ENCODE peak calls at places on chromosomes 7 and 10, in five cellular contexts. N, H, Y, S and Z are unnamed samples.

GRCh38 chr10:13659887-13660544 is 73.3 kb downstream of the PRPF18 start:
- DNase-seq in Y (peak), N (peak), H (peak), S (peak), Z (peak)

GRCh38 chr10:112875474-112876267 is 74.4 kb upstream of the TCF7L2 start:
- DNase-seq in Y (peak), S (peak), N (no peak), H (no peak), Z (peak)

GRCh38 chr7:156897673-156898072 is 4.7 kb upstream of the LMBR1 start:
- DNase-seq in Y (no peak), H (no peak), N (no peak), S (peak), Z (no peak)

GRCh38 chr10:60573342-60573741 is 183.7 kb upstream of the ANK3 start:
- DNase-seq in H (peak), Y (no peak), S (no peak), N (no peak), Z (peak)

GRCh38 chr7:101701153-101701794 is 72.2 kb upstream of the MYL10 start:
- DNase-seq in H (no peak), Y (no peak), S (no peak), N (no peak), Z (no peak)

GRCh38 chr7:149690688-149691446 is 82.5 kb downstream of the ZNF467 start:
- DNase-seq in Y (peak), H (no peak), N (peak), S (peak), Z (peak)

GRCh38 chr10:104277785-104278184 is 8.8 kb downstream of the GSTO2 start:
- DNase-seq in N (no peak), S (no peak), H (no peak), Y (no peak), Z (no peak)

GRCh38 chr7:74289660-74290589 is 718 bp downstream of the CLIP2 start:
- DNase-seq in Y (no peak), H (no peak), N (no peak), S (no peak), Z (no peak)

GRCh38 chr10:26048756-26049155 is 114.7 kb downstream of the MYO3A start:
- DNase-seq in S (no peak), H (no peak), N (no peak), Y (peak), Z (no peak)

GRCh38 chr10:71068811-71069411 is 143.5 kb upstream of the UNC5B start:
- DNase-seq in S (peak), H (no peak), N (no peak), Y (no peak), Z (peak)

GRCh38 chr10:6878067-6878412 is 298.0 kb upstream of the PRKCQ start:
- DNase-seq in H (no peak), Y (no peak), S (no peak), N (peak), Z (no peak)

GRCh38 chr10:77715081-77715480 is 77.5 kb upstream of the KCNMA1 start:
- DNase-seq in N (no peak), Y (peak), H (no peak), S (no peak), Z (no peak)

GRCh38 chr7:2013381-2014311 is 219.1 kb downstream of the MAD1L1 start:
- DNase-seq in S (no peak), H (no peak), N (no peak), Y (no peak), Z (no peak)

GRCh38 chr10:132920101-132920925 is 22.1 kb downstream of the CFAP46 start:
- DNase-seq in S (no peak), H (no peak), Y (no peak), N (no peak), Z (no peak)

GRCh38 chr7:2440608-2441245 is 35.5 kb downstream of the GRIFIN start:
- DNase-seq in N (no peak), S (no peak), Y (peak), H (no peak), Z (peak)

GRCh38 chr10:82680688-82681087 is 805.7 kb downstream of the NRG3 start:
- DNase-seq in H (no peak), N (no peak), Y (no peak), S (no peak), Z (no peak)

GRCh38 chr7:84746347-84746746 is 440.5 kb downstream of the SEMA3D start:
- DNase-seq in S (peak), Y (no peak), H (no peak), N (no peak), Z (peak)

GRCh38 chr10:12807096-12807755 is 194.3 kb downstream of the CCDC3 start:
- DNase-seq in S (no peak), H (no peak), N (no peak), Y (no peak), Z (no peak)

GRCh38 chr10:106682175-106682574 is 482.3 kb downstream of the SORCS1 start:
- DNase-seq in N (no peak), Y (no peak), S (peak), H (no peak), Z (no peak)

GRCh38 chr7:48637382-48637781 is 287.0 kb upstream of the CDC14C start:
- DNase-seq in S (no peak), Y (no peak), N (no peak), H (no peak), Z (no peak)

GRCh38 chr10:69802424-69803161 is 887 bp downstream of the COL13A1 start:
- DNase-seq in N (peak), S (peak), H (peak), Y (no peak), Z (peak)

GRCh38 chr7:155211173-155211572 is 86.5 kb upstream of the INSIG1 start:
- DNase-seq in S (no peak), H (no peak), N (no peak), Y (no peak), Z (no peak)

GRCh38 chr10:128361487-128361886 is 235.3 kb upstream of the MKI67 start:
- DNase-seq in H (no peak), N (no peak), S (no peak), Y (no peak), Z (no peak)

GRCh38 chr10:29618341-29619171 is 16.2 kb downstream of the SVIL start:
- DNase-seq in Y (peak), N (no peak), H (no peak), S (peak), Z (peak)

GRCh38 chr10:72011016-72011415 is 46.8 kb downstream of the CHST3 start:
- DNase-seq in Y (no peak), S (no peak), H (no peak), N (no peak), Z (no peak)

GRCh38 chr7:150420987-150421674 is 29.3 kb upstream of the GIMAP8 start:
- DNase-seq in H (peak), S (peak), Y (peak), N (peak), Z (peak)

GRCh38 chr7:34354906-34355305 is 303.1 kb upstream of the NPSR1 start:
- DNase-seq in H (no peak), S (peak), Y (no peak), N (no peak), Z (peak)

DNA sequence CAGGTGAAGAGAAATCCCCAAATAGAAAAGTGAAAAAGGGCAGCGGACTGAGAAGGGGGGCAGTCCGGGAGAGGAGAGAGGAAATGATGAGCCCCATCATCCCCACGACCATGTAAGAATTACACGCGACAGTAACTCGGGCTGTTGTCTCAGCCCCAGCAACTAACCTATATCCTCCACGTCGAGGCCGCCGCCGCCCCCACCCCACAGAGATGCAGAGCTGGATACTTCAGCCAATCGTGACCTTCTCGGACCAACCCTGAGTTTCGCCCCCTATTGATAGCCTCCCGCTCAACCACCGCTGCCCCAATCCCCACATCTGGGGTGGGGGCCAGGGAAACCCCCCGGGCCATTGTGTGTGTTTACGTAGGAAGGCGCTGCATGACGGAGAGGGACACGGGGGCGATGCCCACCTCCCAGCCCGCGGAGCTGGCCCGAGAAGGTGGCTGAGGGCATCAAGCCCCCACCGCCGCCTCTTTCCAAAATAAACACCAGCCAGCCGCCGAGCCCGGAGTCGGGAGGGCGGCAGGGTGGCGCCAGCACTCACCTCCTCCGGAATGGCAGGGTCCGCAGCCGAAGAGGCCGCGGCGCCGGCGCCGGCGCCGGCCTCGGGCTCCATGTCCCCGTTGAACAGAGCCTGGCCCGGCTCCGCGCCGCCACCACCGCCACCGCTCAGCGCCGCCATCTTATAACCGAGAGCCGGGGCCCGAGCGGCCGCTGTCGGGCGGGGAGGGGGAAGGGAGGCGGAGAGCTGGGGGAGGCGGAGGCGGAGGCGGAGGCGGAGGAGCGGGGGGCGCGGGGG is 509 bp downstream of the BRAF start:
- DNase-seq in N (peak), Y (peak), S (peak), H (peak), Z (peak)
- H2AFZ ChIP-seq in N (peak), Y (peak), S (peak), H (peak), Z (peak)

GRCh38 chr7:121313793-121314676 is 14.8 kb upstream of the WNT16 start:
- DNase-seq in S (no peak), N (no peak), H (no peak), Y (no peak), Z (no peak)
- H3K4me3 ChIP-seq in S (no peak), N (no peak), H (no peak), Y (no peak), Z (peak)

DNA sequence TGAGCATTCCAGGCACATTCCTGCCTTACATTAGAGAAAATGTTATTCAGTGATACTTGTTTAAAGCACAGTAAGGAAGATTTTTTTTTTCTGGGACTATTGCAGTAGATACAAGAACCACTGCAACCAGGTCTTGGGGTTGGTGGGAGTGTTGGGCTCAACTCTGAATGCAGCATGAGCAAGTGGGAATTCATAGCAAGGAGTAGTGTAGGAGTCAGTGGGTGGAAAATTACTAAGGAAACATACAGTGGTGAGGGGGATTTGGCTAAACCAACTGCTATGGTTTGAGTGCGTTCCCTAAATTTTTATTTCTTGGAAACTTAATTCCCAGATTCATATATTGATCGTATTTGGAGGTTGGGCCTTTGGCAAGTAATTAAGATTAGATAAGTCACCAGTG is 22.4 kb downstream of the WAC start:
- DNase-seq in S (no peak), N (no peak), Y (no peak), H (no peak), Z (no peak)
- H4K8ac ChIP-seq in S (no peak), N (no peak), Y (no peak), H (no peak), Z (no peak)

GRCh38 chr7:42856605-42856987 is 55.3 kb downstream of the C7orf25 start:
- DNase-seq in H (no peak), Y (no peak), N (no peak), S (no peak), Z (no peak)

GRCh38 chr7:42858570-42858969 is 53.3 kb downstream of the C7orf25 start:
- DNase-seq in H (no peak), S (peak), Y (no peak), N (no peak), Z (no peak)

GRCh38 chr7:42854521-42855118 is 57.2 kb downstream of the C7orf25 start:
- DNase-seq in H (no peak), N (no peak), Y (no peak), S (no peak), Z (no peak)
- H2AFZ ChIP-seq in H (no peak), N (peak), Y (no peak), S (no peak), Z (no peak)

GRCh38 chr7:96388620-96389383 is 66.9 kb upstream of the SLC25A13 start:
- DNase-seq in S (peak), H (no peak), N (no peak), Y (no peak), Z (peak)
- H3K4me3 ChIP-seq in S (no peak), H (no peak), N (no peak), Y (no peak), Z (peak)

GRCh38 chr10:53209941-53210611 is 437.5 kb upstream of the MBL2 start:
- DNase-seq in H (no peak), N (no peak), Y (no peak), S (peak), Z (peak)
- H4K8ac ChIP-seq in H (no peak), N (no peak), Y (no peak), S (no peak), Z (no peak)